ENCODE peak calls at places on chromosome 4, in five cellular contexts. T, M, P, K and A are unnamed samples.

GRCh38 chr4:110292994-110293744 is 94.8 kb upstream of the ELOVL6 start:
- DNase-seq in T (no peak), P (peak; percentile 63), M (no peak), K (no peak), A (no peak)

GRCh38 chr4:34953145-34953799 is 1291.0 kb downstream of the ARAP2 start:
- DNase-seq in K (peak; percentile 58), T (peak; percentile 76), P (peak; percentile 38), M (no peak), A (no peak)

GRCh38 chr4:15906024-15906443 is 32.5 kb downstream of the FGFBP1 start:
- DNase-seq in M (peak; percentile 38), K (peak; percentile 79), P (peak; percentile 97), T (peak; percentile 96), A (no peak)

GRCh38 chr4:108446554-108446953 is 173.8 kb upstream of the RPL34 start:
- DNase-seq in P (peak; percentile 16), T (no peak), M (no peak), K (no peak), A (no peak)

GRCh38 chr4:73612032-73612431 is 8.2 kb downstream of the RASSF6 start:
- DNase-seq in K (no peak), M (no peak), T (no peak), P (no peak), A (no peak)

GRCh38 chr4:5970381-5971076 is 47.7 kb downstream of the C4orf50 start:
- DNase-seq in M (no peak), T (no peak), K (no peak), P (no peak), A (no peak)

GRCh38 chr4:155742310-155743015 is 16.4 kb upstream of the GUCY1B1 start:
- DNase-seq in K (no peak), M (no peak), T (no peak), P (no peak), A (no peak)

GRCh38 chr4:2804973-2805501 is 12.2 kb downstream of the SH3BP2 start:
- DNase-seq in T (no peak), K (no peak), P (no peak), M (no peak), A (no peak)

GRCh38 chr4:189117426-189117825 is 823.2 kb upstream of the FRG1 start:
- DNase-seq in M (peak; percentile 5), K (no peak), T (peak; percentile 38), P (no peak), A (no peak)

GRCh38 chr4:3145251-3145908 is 70.9 kb downstream of the HTT start:
- DNase-seq in T (no peak), P (no peak), K (no peak), M (peak; percentile 13), A (no peak)

GRCh38 chr4:2432991-2433530 is 14.3 kb downstream of the CFAP99 start:
- DNase-seq in M (peak; percentile 66), P (no peak), T (peak; percentile 30), K (no peak), A (no peak)

GRCh38 chr4:183158062-183158461 is 59.0 kb downstream of the WWC2 start:
- DNase-seq in M (peak; percentile 77), K (no peak), P (peak; percentile 19), T (no peak), A (no peak)

GRCh38 chr4:186740822-186741221 is 17.2 kb upstream of the FAT1 start:
- DNase-seq in M (no peak), T (no peak), P (no peak), K (no peak), A (no peak)

GRCh38 chr4:30553151-30553550 is 167.0 kb upstream of the PCDH7 start:
- DNase-seq in K (no peak), M (peak; percentile 51), P (no peak), T (no peak), A (no peak)

GRCh38 chr4:186700746-186701145 is 22.9 kb downstream of the FAT1 start:
- DNase-seq in T (no peak), M (no peak), P (no peak), K (no peak), A (no peak)

GRCh38 chr4:41602113-41602512 is 64.2 kb downstream of the LIMCH1 start:
- DNase-seq in K (no peak), T (no peak), M (no peak), P (no peak), A (no peak)

GRCh38 chr4:78019494-78019893 is 37.6 kb upstream of the FRAS1 start:
- DNase-seq in P (no peak), M (no peak), K (no peak), T (no peak), A (no peak)

GRCh38 chr4:78018271-78019049 is 38.7 kb upstream of the FRAS1 start:
- DNase-seq in P (no peak), T (no peak), K (no peak), M (no peak), A (no peak)

GRCh38 chr4:78022517-78022916 is 34.6 kb upstream of the FRAS1 start:
- DNase-seq in K (no peak), P (no peak), M (no peak), T (no peak), A (no peak)

GRCh38 chr4:78024085-78024484 is 33.0 kb upstream of the FRAS1 start:
- DNase-seq in M (no peak), P (no peak), T (no peak), K (no peak), A (no peak)

DNA sequence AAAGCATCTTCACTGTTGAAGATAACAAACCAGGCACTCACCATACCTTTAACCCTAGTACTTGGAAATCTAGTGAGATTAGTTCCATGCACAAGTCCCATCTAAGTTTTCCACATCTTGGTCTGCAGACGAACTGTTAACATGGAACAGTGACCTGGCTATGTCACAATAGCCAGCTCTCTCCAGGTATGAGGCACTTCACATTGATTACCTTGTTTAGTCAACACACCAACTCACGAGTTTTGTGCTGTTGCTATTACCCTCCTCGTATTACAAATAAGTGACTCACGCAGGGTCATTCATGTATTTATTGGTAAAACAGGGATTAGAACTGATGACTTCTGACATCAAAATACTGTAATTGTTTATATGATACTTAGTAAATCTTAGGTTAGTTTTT is 36.4 kb upstream of the FRAS1 start:
- DNase-seq in M (no peak), P (no peak), T (no peak), K (no peak), A (no peak)
- H2BK12ac ChIP-seq in M (no peak overlapping the region), P (no peak overlapping the region), T (no peak overlapping the region), K (no peak overlapping the region), A (no peak overlapping the region)

GRCh38 chr4:76655566-76656479 is 220.8 kb downstream of the SHROOM3 start:
- DNase-seq in P (peak; percentile 66), T (no peak), M (no peak), K (no peak), A (no peak)

GRCh38 chr4:76654796-76655195 is 219.8 kb downstream of the SHROOM3 start:
- DNase-seq in T (no peak), K (no peak), P (no peak), M (peak; percentile 23), A (no peak)

GRCh38 chr4:76659103-76659490 is 224.1 kb downstream of the SHROOM3 start:
- DNase-seq in K (no peak), P (no peak), M (no peak), T (no peak), A (no peak)

GRCh38 chr4:76657443-76657842 is 222.4 kb downstream of the SHROOM3 start:
- DNase-seq in T (no peak), P (no peak), M (no peak), K (no peak), A (no peak)

DNA sequence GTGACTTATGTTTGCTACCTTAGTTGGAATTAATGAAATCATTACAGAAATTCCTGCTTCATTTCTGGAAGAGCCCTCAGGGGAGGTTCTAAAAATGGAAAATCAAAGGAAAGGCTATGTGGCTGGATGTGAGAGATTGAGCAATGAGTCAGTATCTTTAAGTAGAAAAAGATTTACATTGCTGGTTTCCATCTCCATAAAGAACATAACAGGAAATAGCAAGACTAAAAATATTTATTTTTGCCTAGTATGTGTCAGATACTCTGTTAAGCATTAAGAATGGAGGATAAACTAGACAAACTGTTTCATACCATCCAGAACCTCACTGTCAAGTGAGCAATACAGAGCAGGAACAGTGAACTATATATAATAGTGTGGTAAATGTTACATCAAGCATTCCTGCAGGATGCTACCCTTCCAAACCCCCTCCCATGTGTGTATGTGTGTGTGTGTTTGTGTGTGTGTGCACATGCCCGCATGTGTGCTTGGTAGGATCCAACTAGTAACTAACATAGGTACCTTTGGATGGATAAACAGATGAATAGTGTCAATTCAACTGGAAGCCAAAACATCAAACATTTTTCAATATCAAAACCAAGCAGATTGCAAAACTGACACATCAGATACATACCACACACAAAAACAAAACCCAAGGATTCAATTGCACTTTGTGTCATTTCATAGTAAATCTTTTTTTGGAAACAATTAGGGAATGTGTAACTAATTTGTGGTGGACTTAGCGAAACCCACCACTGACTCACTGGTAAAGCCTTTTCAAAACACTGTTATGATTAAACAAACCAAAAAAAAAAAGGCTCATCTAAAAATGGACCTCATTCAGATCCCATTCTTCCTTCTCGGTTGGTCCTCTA is 223.4 kb downstream of the SHROOM3 start:
- DNase-seq in M (peak; percentile 86), K (no peak), P (peak; percentile 13), T (no peak), A (no peak)
- H3K9ac ChIP-seq in M (peak overlapping the region; percentile 18), K (no peak overlapping the region), P (no peak overlapping the region), T (no peak overlapping the region), A (no peak overlapping the region)

GRCh38 chr4:176242764-176243347 is 26.2 kb downstream of the ASB5 start:
- DNase-seq in M (no peak), K (no peak), P (no peak), T (no peak), A (no peak)
- H2AFZ ChIP-seq in M (no peak overlapping the region), K (no peak overlapping the region), P (no peak overlapping the region), T (no peak overlapping the region), A (no peak overlapping the region)

DNA sequence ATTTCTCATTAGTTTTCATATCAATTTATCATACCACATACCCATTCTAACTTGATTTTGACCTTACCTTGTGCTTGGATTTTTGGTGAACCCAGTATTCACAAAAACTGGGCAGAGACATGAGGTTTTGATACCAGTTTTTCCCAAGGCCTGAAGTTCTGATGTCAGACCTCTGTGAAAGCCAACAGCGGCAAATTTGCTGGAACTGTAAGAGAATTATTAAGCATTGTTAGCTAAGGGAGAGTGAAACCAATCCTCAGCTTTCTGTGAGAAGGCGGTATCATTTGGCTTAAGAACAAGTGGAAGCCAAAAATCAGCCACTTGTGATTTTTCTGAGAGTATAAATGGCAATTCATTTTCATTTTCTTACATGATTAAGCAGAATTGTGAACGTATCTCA is 8.9 kb downstream of the HSD17B13 start:
- DNase-seq in P (no peak), M (no peak), K (no peak), T (no peak), A (no peak)
- H2BK12ac ChIP-seq in P (no peak overlapping the region), M (no peak overlapping the region), K (no peak overlapping the region), T (no peak overlapping the region), A (no peak overlapping the region)